ENCODE peak calls at places on chromosomes 2 and 18, in four cellular contexts. One of them, this sample, is unnamed.

GRCh38 chr2:60830991-60831390 is 50.4 kb upstream of the REL start:
- DNase-seq in HT1080: no peak
- DNase-seq in stimulated activated CD4-positive, alpha-beta T cell treated with anti-CD3 and anti-CD28 coated beads, Interleukin-2, amount 100 ng/mL, for 48 hours: no peak
- DNase-seq in ELR: no peak
- DNase-seq in this sample: no peak

GRCh38 chr2:38037757-38038615 is 38.0 kb downstream of the CYP1B1 start:
- DNase-seq in stimulated activated CD4-positive, alpha-beta T cell treated with anti-CD3 and anti-CD28 coated beads, Interleukin-2, amount 100 ng/mL, for 48 hours: peak
- DNase-seq in ELR: peak
- DNase-seq in HT1080: no peak
- DNase-seq in this sample: peak

GRCh38 chr18:59459352-59460059 is 100.4 kb upstream of the LMAN1 start:
- DNase-seq in ELR: peak
- DNase-seq in HT1080: peak
- DNase-seq in stimulated activated CD4-positive, alpha-beta T cell treated with anti-CD3 and anti-CD28 coated beads, Interleukin-2, amount 100 ng/mL, for 48 hours: no peak
- DNase-seq in this sample: peak

GRCh38 chr2:17754773-17755425 is 961 bp downstream of the GEN1 start:
- DNase-seq in ELR: peak
- DNase-seq in stimulated activated CD4-positive, alpha-beta T cell treated with anti-CD3 and anti-CD28 coated beads, Interleukin-2, amount 100 ng/mL, for 48 hours: no peak
- DNase-seq in HT1080: peak
- DNase-seq in this sample: peak

GRCh38 chr2:140988597-140988996 is 1142.2 kb downstream of the LRP1B start:
- DNase-seq in HT1080: no peak
- DNase-seq in ELR: peak
- DNase-seq in stimulated activated CD4-positive, alpha-beta T cell treated with anti-CD3 and anti-CD28 coated beads, Interleukin-2, amount 100 ng/mL, for 48 hours: no peak
- DNase-seq in this sample: no peak

GRCh38 chr18:35029103-35029502 is 12.1 kb upstream of the MAPRE2 start:
- DNase-seq in stimulated activated CD4-positive, alpha-beta T cell treated with anti-CD3 and anti-CD28 coated beads, Interleukin-2, amount 100 ng/mL, for 48 hours: no peak
- DNase-seq in HT1080: peak
- DNase-seq in ELR: peak
- DNase-seq in this sample: peak

GRCh38 chr18:44909191-44909719 is 228.6 kb downstream of the SETBP1 start:
- DNase-seq in HT1080: peak
- DNase-seq in stimulated activated CD4-positive, alpha-beta T cell treated with anti-CD3 and anti-CD28 coated beads, Interleukin-2, amount 100 ng/mL, for 48 hours: no peak
- DNase-seq in ELR: no peak
- DNase-seq in this sample: peak

GRCh38 chr18:67608909-67609308 is 92.4 kb upstream of the DSEL start:
- DNase-seq in stimulated activated CD4-positive, alpha-beta T cell treated with anti-CD3 and anti-CD28 coated beads, Interleukin-2, amount 100 ng/mL, for 48 hours: no peak
- DNase-seq in ELR: peak
- DNase-seq in HT1080: no peak
- DNase-seq in this sample: no peak

GRCh38 chr2:55460562-55460961 is 40.9 kb upstream of the CCDC88A start:
- DNase-seq in ELR: peak
- DNase-seq in HT1080: peak
- DNase-seq in stimulated activated CD4-positive, alpha-beta T cell treated with anti-CD3 and anti-CD28 coated beads, Interleukin-2, amount 100 ng/mL, for 48 hours: no peak
- DNase-seq in this sample: peak

GRCh38 chr2:235713244-235713643 is 219.4 kb downstream of the AGAP1 start:
- DNase-seq in stimulated activated CD4-positive, alpha-beta T cell treated with anti-CD3 and anti-CD28 coated beads, Interleukin-2, amount 100 ng/mL, for 48 hours: no peak
- DNase-seq in HT1080: no peak
- DNase-seq in ELR: no peak
- DNase-seq in this sample: peak

GRCh38 chr18:54743596-54743995 is 84.7 kb upstream of the RAB27B start:
- DNase-seq in ELR: no peak
- DNase-seq in stimulated activated CD4-positive, alpha-beta T cell treated with anti-CD3 and anti-CD28 coated beads, Interleukin-2, amount 100 ng/mL, for 48 hours: no peak
- DNase-seq in HT1080: no peak
- DNase-seq in this sample: peak

GRCh38 chr2:239710953-239711861 is 310.4 kb upstream of the HDAC4 start:
- DNase-seq in HT1080: no peak
- DNase-seq in stimulated activated CD4-positive, alpha-beta T cell treated with anti-CD3 and anti-CD28 coated beads, Interleukin-2, amount 100 ng/mL, for 48 hours: no peak
- DNase-seq in ELR: no peak
- DNase-seq in this sample: no peak

GRCh38 chr2:16243411-16243996 is 303.2 kb downstream of the MYCN start:
- DNase-seq in stimulated activated CD4-positive, alpha-beta T cell treated with anti-CD3 and anti-CD28 coated beads, Interleukin-2, amount 100 ng/mL, for 48 hours: no peak
- DNase-seq in ELR: no peak
- DNase-seq in HT1080: no peak
- DNase-seq in this sample: no peak

GRCh38 chr2:129179199-129179598 is 800.3 kb upstream of the RAB6C start:
- DNase-seq in HT1080: no peak
- DNase-seq in stimulated activated CD4-positive, alpha-beta T cell treated with anti-CD3 and anti-CD28 coated beads, Interleukin-2, amount 100 ng/mL, for 48 hours: no peak
- DNase-seq in ELR: no peak
- DNase-seq in this sample: no peak

GRCh38 chr2:139909160-139909559 is 1129.0 kb upstream of the NXPH2 start:
- DNase-seq in ELR: no peak
- DNase-seq in stimulated activated CD4-positive, alpha-beta T cell treated with anti-CD3 and anti-CD28 coated beads, Interleukin-2, amount 100 ng/mL, for 48 hours: no peak
- DNase-seq in HT1080: no peak
- DNase-seq in this sample: no peak

GRCh38 chr2:25305809-25306208 is 35.9 kb downstream of the DNMT3A start:
- DNase-seq in HT1080: no peak
- DNase-seq in stimulated activated CD4-positive, alpha-beta T cell treated with anti-CD3 and anti-CD28 coated beads, Interleukin-2, amount 100 ng/mL, for 48 hours: no peak
- DNase-seq in ELR: no peak
- DNase-seq in this sample: no peak

GRCh38 chr18:2192562-2192961 is 378.7 kb downstream of the METTL4 start:
- DNase-seq in stimulated activated CD4-positive, alpha-beta T cell treated with anti-CD3 and anti-CD28 coated beads, Interleukin-2, amount 100 ng/mL, for 48 hours: no peak
- DNase-seq in HT1080: no peak
- DNase-seq in ELR: peak
- DNase-seq in this sample: peak

GRCh38 chr2:225326969-225327368 is 72.5 kb upstream of the NYAP2 start:
- DNase-seq in stimulated activated CD4-positive, alpha-beta T cell treated with anti-CD3 and anti-CD28 coated beads, Interleukin-2, amount 100 ng/mL, for 48 hours: no peak
- DNase-seq in ELR: no peak
- DNase-seq in HT1080: no peak
- DNase-seq in this sample: no peak

GRCh38 chr2:25421746-25422431 is 80.2 kb upstream of the DNMT3A start:
- DNase-seq in HT1080: no peak
- DNase-seq in ELR: no peak
- DNase-seq in stimulated activated CD4-positive, alpha-beta T cell treated with anti-CD3 and anti-CD28 coated beads, Interleukin-2, amount 100 ng/mL, for 48 hours: no peak
- DNase-seq in this sample: no peak

GRCh38 chr18:31929273-31929672 is 13.7 kb downstream of the TRAPPC8 start:
- DNase-seq in ELR: no peak
- DNase-seq in HT1080: no peak
- DNase-seq in stimulated activated CD4-positive, alpha-beta T cell treated with anti-CD3 and anti-CD28 coated beads, Interleukin-2, amount 100 ng/mL, for 48 hours: no peak
- DNase-seq in this sample: no peak